ENCODE peak calls at places on chromosomes 6 and 20, in nine cellular contexts. One of them, this sample, is unnamed.
A peak's percentile ranks its signal among the peaks of the same experiment; 100 is the strongest.

GRCh38 chr6:8027965-8028651 is 36.1 kb downstream of the BLOC1S5 start:
- DNase-seq in fibroblast of the conjunctiva: no peak
- DNase-seq in AG10803: peak; percentile 40
- DNase-seq in stimulated activated CD4-positive, alpha-beta T cell treated with anti-CD3 and anti-CD28 coated beads, TNF-alpha, amount 100 ng/mL, for 4 hours: no peak
- DNase-seq in activated CD4-positive, CD25-positive, alpha-beta regulatory T cell: no peak
- DNase-seq in nephron progenitor cell: no peak
- DNase-seq in HT1080: peak; percentile 23
- DNase-seq in HFFc6: no peak
- DNase-seq in GM04504: no peak
- DNase-seq in this sample: peak; percentile 6

GRCh38 chr6:2560903-2561698 is 189.6 kb downstream of the MYLK4 start:
- DNase-seq in fibroblast of the conjunctiva: no peak
- DNase-seq in AG10803: no peak
- DNase-seq in stimulated activated CD4-positive, alpha-beta T cell treated with anti-CD3 and anti-CD28 coated beads, TNF-alpha, amount 100 ng/mL, for 4 hours: no peak
- DNase-seq in activated CD4-positive, CD25-positive, alpha-beta regulatory T cell: no peak
- DNase-seq in nephron progenitor cell: no peak
- DNase-seq in HT1080: no peak
- DNase-seq in HFFc6: no peak
- DNase-seq in GM04504: no peak
- DNase-seq in this sample: no peak

GRCh38 chr6:37433657-37434271 is 743 bp downstream of the CMTR1 start:
- DNase-seq in fibroblast of the conjunctiva: no peak
- DNase-seq in AG10803: no peak
- DNase-seq in stimulated activated CD4-positive, alpha-beta T cell treated with anti-CD3 and anti-CD28 coated beads, TNF-alpha, amount 100 ng/mL, for 4 hours: peak; percentile 21
- DNase-seq in activated CD4-positive, CD25-positive, alpha-beta regulatory T cell: no peak
- DNase-seq in nephron progenitor cell: no peak
- DNase-seq in HT1080: no peak
- DNase-seq in HFFc6: peak; percentile 12
- DNase-seq in GM04504: no peak
- DNase-seq in this sample: peak; percentile 43

GRCh38 chr6:89605861-89606260 is 32.7 kb downstream of the LYRM2 start:
- DNase-seq in fibroblast of the conjunctiva: no peak
- DNase-seq in AG10803: no peak
- DNase-seq in stimulated activated CD4-positive, alpha-beta T cell treated with anti-CD3 and anti-CD28 coated beads, TNF-alpha, amount 100 ng/mL, for 4 hours: no peak
- DNase-seq in activated CD4-positive, CD25-positive, alpha-beta regulatory T cell: no peak
- DNase-seq in nephron progenitor cell: no peak
- DNase-seq in HT1080: no peak
- DNase-seq in HFFc6: no peak
- DNase-seq in GM04504: no peak
- DNase-seq in this sample: no peak

GRCh38 chr20:45892049-45892816 is 1.1 kb downstream of the CTSA start:
- DNase-seq in fibroblast of the conjunctiva: no peak
- DNase-seq in AG10803: peak; percentile 34
- DNase-seq in stimulated activated CD4-positive, alpha-beta T cell treated with anti-CD3 and anti-CD28 coated beads, TNF-alpha, amount 100 ng/mL, for 4 hours: no peak
- DNase-seq in activated CD4-positive, CD25-positive, alpha-beta regulatory T cell: no peak
- DNase-seq in nephron progenitor cell: no peak
- DNase-seq in HT1080: peak; percentile 31
- DNase-seq in HFFc6: peak; percentile 32
- DNase-seq in GM04504: no peak
- DNase-seq in this sample: peak; percentile 66

GRCh38 chr6:55668625-55669024 is 89.6 kb upstream of the HMGCLL1 start:
- DNase-seq in fibroblast of the conjunctiva: peak; percentile 50
- DNase-seq in AG10803: no peak
- DNase-seq in stimulated activated CD4-positive, alpha-beta T cell treated with anti-CD3 and anti-CD28 coated beads, TNF-alpha, amount 100 ng/mL, for 4 hours: no peak
- DNase-seq in activated CD4-positive, CD25-positive, alpha-beta regulatory T cell: no peak
- DNase-seq in nephron progenitor cell: no peak
- DNase-seq in HT1080: no peak
- DNase-seq in HFFc6: no peak
- DNase-seq in GM04504: no peak
- DNase-seq in this sample: peak; percentile 31

GRCh38 chr6:138104618-138105213 is 2.5 kb downstream of the PERP start:
- DNase-seq in fibroblast of the conjunctiva: no peak
- DNase-seq in AG10803: no peak
- DNase-seq in stimulated activated CD4-positive, alpha-beta T cell treated with anti-CD3 and anti-CD28 coated beads, TNF-alpha, amount 100 ng/mL, for 4 hours: no peak
- DNase-seq in activated CD4-positive, CD25-positive, alpha-beta regulatory T cell: no peak
- DNase-seq in nephron progenitor cell: no peak
- DNase-seq in HT1080: no peak
- DNase-seq in HFFc6: no peak
- DNase-seq in GM04504: no peak
- DNase-seq in this sample: no peak

GRCh38 chr6:71262914-71263313 is 25.7 kb upstream of the OGFRL1 start:
- DNase-seq in fibroblast of the conjunctiva: no peak
- DNase-seq in AG10803: no peak
- DNase-seq in stimulated activated CD4-positive, alpha-beta T cell treated with anti-CD3 and anti-CD28 coated beads, TNF-alpha, amount 100 ng/mL, for 4 hours: no peak
- DNase-seq in activated CD4-positive, CD25-positive, alpha-beta regulatory T cell: no peak
- DNase-seq in nephron progenitor cell: no peak
- DNase-seq in HT1080: no peak
- DNase-seq in HFFc6: no peak
- DNase-seq in GM04504: no peak
- DNase-seq in this sample: no peak

GRCh38 chr6:130019796-130020105 is 1.4 kb downstream of the L3MBTL3 start:
- DNase-seq in fibroblast of the conjunctiva: no peak
- DNase-seq in AG10803: no peak
- DNase-seq in stimulated activated CD4-positive, alpha-beta T cell treated with anti-CD3 and anti-CD28 coated beads, TNF-alpha, amount 100 ng/mL, for 4 hours: no peak
- DNase-seq in activated CD4-positive, CD25-positive, alpha-beta regulatory T cell: no peak
- DNase-seq in nephron progenitor cell: no peak
- DNase-seq in HT1080: no peak
- DNase-seq in HFFc6: no peak
- DNase-seq in GM04504: no peak
- DNase-seq in this sample: no peak